ENCODE peak calls at places on chromosomes 2 and 18, in four cellular contexts. V, D, F and P are unnamed samples.

GRCh38 chr18:56327171-56327885 is 311.1 kb downstream of the TXNL1 start:
- DNase-seq in D (no peak), F (no peak), V (no peak), P (peak)

GRCh38 chr2:70570041-70570661 is 16.5 kb upstream of the TGFA start:
- DNase-seq in D (no peak), F (no peak), V (peak), P (no peak)

GRCh38 chr2:174796319-174796771 is 32.1 kb upstream of the CHRNA1 start:
- DNase-seq in D (no peak), F (no peak), V (no peak), P (no peak)

GRCh38 chr18:76363451-76364120 is 131.5 kb downstream of the ZNF516 start:
- DNase-seq in F (no peak), D (no peak), V (no peak), P (no peak)

GRCh38 chr18:55385770-55386169 is 202.2 kb downstream of the TCF4 start:
- DNase-seq in F (no peak), D (no peak), V (peak), P (no peak)

GRCh38 chr2:96296925-96297324 is 8.4 kb downstream of the SNRNP200 start:
- DNase-seq in V (no peak), F (no peak), D (no peak), P (no peak)

GRCh38 chr2:88199912-88200682 is 30.0 kb downstream of the THNSL2 start:
- DNase-seq in D (peak), F (peak), V (peak), P (no peak)

GRCh38 chr2:46258937-46259781 is 38.0 kb upstream of the EPAS1 start:
- DNase-seq in V (no peak), F (no peak), D (no peak), P (no peak)

GRCh38 chr2:216873573-216873972 is 13.7 kb upstream of the TNP1 start:
- DNase-seq in F (no peak), V (no peak), D (no peak), P (no peak)

GRCh38 chr2:42195559-42195958 is 26.4 kb downstream of the EML4 start:
- DNase-seq in V (peak), D (no peak), F (no peak), P (no peak)

GRCh38 chr2:191678437-191679110 is 638 bp downstream of the NABP1 start:
- DNase-seq in F (peak), D (peak), V (peak), P (no peak)

GRCh38 chr2:119520696-119521436 is 3.4 kb downstream of the SCTR start:
- DNase-seq in D (no peak), V (peak), F (no peak), P (no peak)

GRCh38 chr2:216013080-216013909 is at the start of gene MREG:
- DNase-seq in V (peak), D (peak), F (peak), P (no peak)

GRCh38 chr2:216109962-216110614 is 940 bp downstream of the XRCC5 start:
- DNase-seq in F (no peak), D (no peak), V (peak), P (peak)

GRCh38 chr2:5589183-5589582 is 103.0 kb upstream of the SOX11 start:
- DNase-seq in F (no peak), V (no peak), D (no peak), P (no peak)

GRCh38 chr18:43060020-43060419 is 55.5 kb downstream of the RIT2 start:
- DNase-seq in V (no peak), D (no peak), F (no peak), P (peak)

DNA sequence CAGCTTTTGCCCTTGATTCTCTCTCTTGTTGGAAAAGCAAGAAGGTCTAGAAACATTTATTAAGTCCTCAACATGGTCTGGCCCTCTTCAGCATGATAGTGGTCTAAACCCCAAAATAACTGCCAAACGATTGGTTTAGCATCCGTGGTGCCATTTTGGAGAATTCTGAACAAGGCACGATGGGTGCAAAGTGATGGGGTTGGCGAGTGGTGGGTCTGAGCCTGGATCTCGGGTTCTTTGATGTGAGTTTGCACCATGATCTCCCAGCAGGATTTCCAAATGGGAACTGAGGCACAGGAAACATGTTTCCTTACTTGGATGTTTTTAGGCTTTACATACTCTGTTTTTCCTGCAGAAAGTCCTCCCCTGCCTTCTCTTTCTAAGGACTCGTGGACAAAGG is 240.3 kb downstream of the MYCN start:
- DNase-seq in D (no peak), F (no peak), V (no peak), P (no peak)
- H3K4me3 ChIP-seq in D (no peak), F (no peak), V (no peak), P (no peak)

GRCh38 chr2:72144412-72144745 is 3.3 kb downstream of the CYP26B1 start:
- DNase-seq in V (no peak), F (peak), D (peak), P (no peak)
- H3K4me3 ChIP-seq in V (peak), F (peak), D (peak), P (no peak)

DNA sequence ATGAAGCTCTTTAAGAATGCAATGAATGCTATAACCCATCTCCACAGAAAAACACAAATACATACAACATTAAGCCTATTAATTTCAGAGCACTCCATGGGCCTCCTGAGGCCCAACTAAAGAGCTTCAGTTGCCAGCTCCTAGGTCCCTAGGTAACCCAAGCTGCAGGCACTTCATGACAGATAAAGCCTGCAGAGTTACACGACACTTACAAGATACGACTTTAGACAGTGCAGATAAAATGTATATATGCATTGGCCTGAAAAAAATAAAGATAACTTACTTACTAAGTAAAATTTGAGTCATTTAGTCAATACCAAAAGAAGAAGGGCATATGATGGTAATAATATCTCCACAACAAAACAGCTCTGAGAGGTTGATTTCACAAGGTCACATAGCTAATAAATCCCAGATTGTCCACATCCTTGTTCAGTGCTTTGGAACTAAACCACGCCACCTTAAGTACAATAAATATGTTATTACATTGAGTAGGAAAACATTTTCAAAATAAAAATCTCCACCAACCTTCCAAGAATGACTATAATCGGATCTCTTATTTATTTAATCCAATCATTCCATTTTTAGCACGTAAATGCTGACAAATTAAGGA is 3.4 kb downstream of the MAP4K3 start:
- DNase-seq in D (no peak), F (no peak), V (no peak), P (no peak)
- H3K4me3 ChIP-seq in D (no peak), F (no peak), V (no peak), P (no peak)

DNA sequence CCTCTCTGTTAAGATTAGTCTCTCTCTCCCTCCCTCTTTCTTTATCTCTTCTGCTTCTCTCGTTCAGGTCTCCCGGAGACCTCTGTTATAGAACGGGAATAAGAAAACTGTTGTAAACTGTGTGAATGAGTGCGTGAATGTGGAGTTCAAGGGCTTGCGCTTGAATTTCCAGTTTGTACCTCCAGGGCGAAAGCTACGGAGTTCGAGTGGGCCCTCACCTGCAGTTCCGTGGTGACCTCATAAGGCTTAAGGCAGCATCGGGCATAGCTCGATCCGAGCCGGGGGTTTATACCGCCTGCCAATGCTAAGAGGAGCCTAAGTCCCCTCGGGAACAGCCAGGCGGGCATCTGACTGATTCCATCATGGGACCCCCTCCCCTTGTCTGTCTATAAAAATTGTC is 26.5 kb downstream of the SKA1 start:
- DNase-seq in D (no peak), V (no peak), F (no peak), P (no peak)
- H3K4me3 ChIP-seq in D (no peak), V (no peak), F (no peak), P (no peak)

DNA sequence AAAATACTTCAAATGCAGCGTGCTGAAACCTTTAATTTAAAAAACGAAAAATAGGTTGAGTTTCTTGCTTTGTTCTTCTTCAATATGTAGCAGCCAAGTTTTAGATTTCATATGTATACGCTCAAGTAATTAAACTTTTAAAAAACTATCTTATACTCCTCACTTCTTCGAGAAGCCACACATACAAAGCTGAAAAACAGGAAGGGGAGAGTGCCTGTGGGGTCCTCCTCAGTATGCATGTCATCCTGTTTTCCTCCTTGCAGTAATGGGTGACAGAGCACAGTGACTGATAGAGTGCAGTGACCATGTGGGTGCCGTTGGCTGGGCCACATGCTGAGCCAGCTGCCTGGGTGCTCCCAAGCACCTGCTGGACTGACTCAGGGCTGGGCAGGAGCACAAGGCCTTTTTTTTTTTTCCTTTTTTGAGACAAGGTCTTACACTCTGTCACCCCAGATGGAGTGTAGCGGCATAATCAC is 33.3 kb downstream of the UXS1 start:
- DNase-seq in V (no peak), F (no peak), D (no peak), P (no peak)
- H3K4me3 ChIP-seq in V (no peak), F (no peak), D (no peak), P (no peak)

GRCh38 chr2:171013851-171014250 is 84.8 kb downstream of the GORASP2 start:
- DNase-seq in F (no peak), D (no peak), V (no peak), P (no peak)
- H3K4me3 ChIP-seq in F (no peak), D (no peak), V (no peak), P (no peak)

DNA sequence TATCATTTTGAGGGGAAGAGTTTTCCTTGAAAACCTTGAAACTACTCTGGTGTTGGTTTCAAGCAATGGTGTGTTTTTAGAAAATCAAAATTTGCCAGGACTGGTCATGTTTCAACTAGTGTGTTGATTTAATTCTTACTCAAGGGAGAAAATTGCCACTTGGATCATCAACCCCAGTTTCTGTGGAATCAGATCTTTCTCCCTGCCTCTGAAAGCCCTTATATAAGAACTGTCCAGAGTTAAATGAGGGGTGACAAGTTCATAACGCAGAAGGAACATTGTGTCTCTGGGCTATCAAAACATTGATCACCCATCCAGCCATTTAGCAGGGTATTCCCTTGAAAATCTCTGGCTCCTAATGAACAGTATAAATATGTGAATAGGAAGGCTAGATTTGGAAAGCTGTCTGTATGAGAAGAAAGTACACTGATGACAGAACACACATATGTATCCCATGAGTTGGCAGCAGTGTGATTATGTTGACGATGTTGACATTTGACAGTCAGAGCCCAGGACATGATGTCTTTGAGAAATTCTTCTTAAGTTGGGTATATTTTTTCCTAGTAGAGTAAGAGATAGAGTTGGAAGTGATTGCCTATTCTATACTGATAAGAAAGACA is 43.5 kb upstream of the RAPH1 start:
- DNase-seq in F (peak), D (no peak), V (peak), P (no peak)
- H3K4me3 ChIP-seq in F (no peak), D (no peak), V (no peak), P (no peak)

DNA sequence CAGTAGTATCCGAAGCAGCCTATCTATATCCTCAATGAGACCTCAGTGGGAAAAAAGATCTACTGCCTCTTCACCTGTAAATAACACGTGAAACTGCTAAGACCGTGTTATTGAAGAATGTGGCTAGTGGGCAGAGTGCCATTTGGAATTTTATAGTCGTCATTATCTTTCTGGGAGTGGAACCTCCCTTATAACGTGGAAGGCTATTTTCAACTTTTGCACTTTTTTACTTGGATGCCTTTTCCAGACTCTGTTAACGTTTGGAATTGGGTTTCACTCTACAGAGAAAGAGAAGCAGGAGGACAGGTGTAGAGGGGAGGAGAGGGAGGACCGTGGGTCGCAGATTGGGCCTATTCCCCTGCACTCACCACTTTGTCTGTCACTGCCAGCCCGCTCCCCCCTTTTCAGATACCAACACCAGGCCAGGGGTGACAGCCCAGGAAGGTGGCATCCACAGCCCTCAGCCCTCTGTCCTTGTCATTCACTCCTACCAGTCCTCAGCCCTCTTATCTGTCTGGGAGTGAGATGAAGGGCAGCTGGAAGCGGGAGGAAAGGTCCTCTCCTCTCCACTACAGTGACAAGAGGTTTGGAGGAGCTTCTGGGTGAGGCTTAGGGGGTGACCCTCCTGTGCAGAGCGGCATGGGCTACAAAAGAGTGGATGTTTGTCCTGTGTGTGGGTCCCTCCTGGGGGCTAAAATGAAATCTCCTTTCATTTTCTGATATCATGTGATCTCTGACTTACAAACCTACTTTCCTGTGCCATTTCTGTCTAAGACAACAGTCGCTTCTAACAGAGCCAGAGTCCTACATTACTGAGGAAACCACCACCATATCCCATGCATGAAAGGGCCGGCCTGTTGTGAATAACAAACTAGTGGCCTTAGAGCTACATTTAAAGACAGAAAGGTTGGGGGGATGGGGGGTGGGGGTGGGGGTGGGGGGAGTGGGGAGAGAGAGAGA is 23.9 kb upstream of the CEP68 start:
- DNase-seq in D (no peak), F (no peak), V (no peak), P (no peak)
- H3K4me3 ChIP-seq in D (no peak), F (no peak), V (no peak), P (no peak)

GRCh38 chr2:234955091-234955511 is 3.3 kb downstream of the SH3BP4 start:
- DNase-seq in F (no peak), D (no peak), V (no peak), P (no peak)
- H3K4me3 ChIP-seq in F (no peak), D (peak), V (no peak), P (no peak)

GRCh38 chr2:15198051-15198450 is 363.1 kb downstream of the NBAS start:
- DNase-seq in F (no peak), V (no peak), D (no peak), P (no peak)
- H3K4me3 ChIP-seq in F (no peak), V (no peak), D (no peak), P (no peak)